ENCODE peak calls at places on chromosomes 3 and 15, in eight cellular contexts. U is NAMALWA; W is endodermal cell; S is frontal cortex; F is NCI-H1436 treated with DMSO at 0.1 percent for 48 hours; Z is LoVo; E is G401; D is stimulated activated CD4-positive, alpha-beta T cell treated with anti-CD3 and anti-CD28 coated beads, Interleukin-1b, Interleukin-23, amount 100 ng/mL, for 1 hour. G is an unnamed sample.

GRCh38 chr3:139528924-139529323 is 10.6 kb downstream of the RBP1 start:
- DNase-seq in U (no peak), W (no peak), S (no peak), F (no peak), Z (no peak), E (no peak), D (no peak), G (no peak)

GRCh38 chr3:127299276-127299675 is 11.4 kb upstream of the PRR20G start:
- DNase-seq in U (no peak), W (no peak), S (no peak), F (no peak), Z (no peak), E (no peak), D (no peak), G (no peak)

GRCh38 chr3:123605789-123606234 is 21.0 kb upstream of the HACD2 start:
- DNase-seq in U (no peak), W (peak; percentile 63), S (no peak), F (no peak), Z (peak; percentile 62), E (no peak), D (no peak), G (peak; percentile 47)

GRCh38 chr3:27224197-27224596 is 145.0 kb downstream of the NEK10 start:
- DNase-seq in U (no peak), W (no peak), S (no peak), F (no peak), Z (no peak), E (no peak), D (no peak), G (no peak)

GRCh38 chr3:177451277-177451880 is 254.1 kb upstream of the TBL1XR1 start:
- DNase-seq in U (no peak), W (no peak), S (no peak), F (no peak), Z (no peak), E (no peak), D (no peak), G (no peak)

GRCh38 chr3:13378155-13378554 is 42.0 kb downstream of the NUP210 start:
- DNase-seq in U (no peak), W (no peak), S (no peak), F (no peak), Z (no peak), E (no peak), D (no peak), G (no peak)

GRCh38 chr15:67547836-67548531 is 5.5 kb downstream of the MAP2K5 start:
- DNase-seq in U (no peak), W (no peak), S (no peak), F (no peak), Z (no peak), E (no peak), D (no peak), G (no peak)

GRCh38 chr15:25693321-25694237 is 169.5 kb downstream of the ATP10A start:
- DNase-seq in U (peak; percentile 36), W (peak; percentile 90), S (no peak), F (no peak), Z (no peak), E (no peak), D (no peak), G (peak; percentile 64)

GRCh38 chr3:158350971-158351370 is 220.0 kb upstream of the MLF1 start:
- DNase-seq in U (no peak), W (no peak), S (no peak), F (no peak), Z (no peak), E (peak; percentile 52), D (no peak), G (no peak)

GRCh38 chr15:92083190-92083589 is 229.7 kb downstream of the SLCO3A1 start:
- DNase-seq in U (no peak), W (no peak), S (no peak), F (no peak), Z (no peak), E (no peak), D (no peak), G (no peak)

GRCh38 chr15:25177955-25178801 is 223.4 kb downstream of the SNRPN start:
- DNase-seq in U (no peak), W (peak; percentile 12), S (peak; percentile 7), F (no peak), Z (no peak), E (no peak), D (no peak), G (no peak)

GRCh38 chr3:25455316-25456232 is 27.5 kb downstream of the RARB start:
- DNase-seq in U (no peak), W (peak; percentile 61), S (no peak), F (no peak), Z (no peak), E (peak; percentile 87), D (no peak), G (peak; percentile 9)

GRCh38 chr15:63918317-63918672 is 84.5 kb upstream of the HERC1 start:
- DNase-seq in U (no peak), W (no peak), S (no peak), F (no peak), Z (no peak), E (no peak), D (no peak), G (peak; percentile 45)

GRCh38 chr3:127822836-127823589 is 698 bp upstream of the MGLL start:
- DNase-seq in U (no peak), W (peak; percentile 66), S (peak; percentile 78), F (no peak), Z (no peak), E (peak; percentile 32), D (no peak), G (peak; percentile 30)

GRCh38 chr3:143811602-143812001 is 36.7 kb downstream of the SLC9A9 start:
- DNase-seq in U (no peak), W (no peak), S (no peak), F (no peak), Z (no peak), E (no peak), D (no peak), G (no peak)

GRCh38 chr15:24848050-24848449 is 106.7 kb upstream of the SNRPN start:
- DNase-seq in U (no peak), W (peak; percentile 84), S (peak; percentile 42), F (no peak), Z (no peak), E (peak; percentile 56), D (no peak), G (peak; percentile 76)

GRCh38 chr15:57476533-57476975 is 100.2 kb downstream of the CGNL1 start:
- DNase-seq in U (no peak), W (no peak), S (no peak), F (no peak), Z (no peak), E (no peak), D (no peak), G (no peak)

GRCh38 chr3:140832883-140833282 is 108.8 kb upstream of the SLC25A36 start:
- DNase-seq in U (no peak), W (no peak), S (no peak), F (no peak), Z (no peak), E (no peak), D (no peak), G (no peak)

GRCh38 chr3:51975857-51976549 is 1.1 kb downstream of the ABHD14A start:
- DNase-seq in U (no peak), W (peak; percentile 82), S (peak; percentile 91), F (no peak), Z (no peak), E (peak; percentile 95), D (no peak), G (peak; percentile 78)

GRCh38 chr3:140128217-140129137 is 193.5 kb downstream of the CLSTN2 start:
- DNase-seq in U (peak; percentile 66), W (peak; percentile 92), S (no peak), F (no peak), Z (peak; percentile 15), E (peak; percentile 5), D (no peak), G (peak; percentile 81)

GRCh38 chr3:149678365-149678948 is 20.6 kb upstream of the WWTR1 start:
- DNase-seq in U (no peak), W (no peak), S (no peak), F (peak; percentile 79), Z (peak; percentile 65), E (no peak), D (no peak), G (no peak)

GRCh38 chr3:50320853-50321145 is 1.7 kb downstream of the HYAL2 start:
- DNase-seq in U (no peak), W (no peak), S (no peak), F (no peak), Z (no peak), E (no peak), D (no peak), G (no peak)

GRCh38 chr15:68797157-68797556 is 23.5 kb downstream of the ANP32A start:
- DNase-seq in U (no peak), W (no peak), S (no peak), F (no peak), Z (no peak), E (no peak), D (no peak), G (no peak)

GRCh38 chr15:29451201-29451781 is 181.7 kb upstream of the NSMCE3 start:
- DNase-seq in U (no peak), W (peak; percentile 84), S (no peak), F (no peak), Z (no peak), E (no peak), D (no peak), G (peak; percentile 78)